ENCODE peak calls at places on chromosomes 13 and 19, in eight cellular contexts. F, Z, Y, J, B, X, T and A are unnamed samples.
A peak's percentile ranks its signal among the peaks of the same experiment; 100 is the strongest.

GRCh38 chr19:55117063-55117635 is 288 bp downstream of the PPP1R12C start:
- DNase-seq in F (no peak), T (no peak), Z (no peak), J (no peak), B (no peak), X (no peak), Y (no peak), A (no peak)

GRCh38 chr19:1057185-1057857 is 9.6 kb upstream of the ARHGAP45 start:
- DNase-seq in Y (no peak), X (peak; percentile 70), J (no peak), T (no peak), Z (peak; percentile 75), F (no peak), B (peak; percentile 43), A (no peak)

GRCh38 chr19:52007436-52007804 is 591 bp downstream of the ZNF615 start:
- DNase-seq in X (peak; percentile 6), T (peak; percentile 3), J (no peak), Y (no peak), Z (no peak), B (peak; percentile 16), F (no peak), A (no peak)

GRCh38 chr19:13764821-13765394 is 586 bp downstream of the MRI1 start:
- DNase-seq in Y (no peak), Z (peak; percentile 44), X (peak; percentile 35), T (peak; percentile 16), F (no peak), J (peak; percentile 51), B (peak; percentile 19), A (no peak)

GRCh38 chr19:51729781-51730180 is 6.0 kb upstream of the HAS1 start:
- DNase-seq in T (no peak), X (no peak), Z (no peak), Y (no peak), B (no peak), F (no peak), J (no peak), A (no peak)

GRCh38 chr19:54477650-54478049 is 4.6 kb upstream of the CDC42EP5 start:
- DNase-seq in T (no peak), J (no peak), Z (no peak), F (no peak), X (peak; percentile 22), Y (no peak), B (no peak), A (no peak)

GRCh38 chr19:33868076-33868735 is 71.5 kb downstream of the KCTD15 start:
- DNase-seq in J (no peak), T (no peak), Y (no peak), B (no peak), Z (no peak), X (peak; percentile 8), F (no peak), A (no peak)

GRCh38 chr13:21015284-21015683 is 46.1 kb downstream of the LATS2 start:
- DNase-seq in Z (no peak), F (no peak), T (no peak), J (no peak), X (no peak), B (no peak), Y (no peak), A (no peak)

GRCh38 chr13:20142019-20142926 is 18.6 kb downstream of the GJA3 start:
- DNase-seq in Y (no peak), B (no peak), X (no peak), Z (no peak), T (no peak), F (no peak), J (no peak), A (no peak)

GRCh38 chr13:42615691-42616090 is 41.7 kb downstream of the TNFSF11 start:
- DNase-seq in T (no peak), F (no peak), B (no peak), J (no peak), Y (no peak), Z (no peak), X (peak; percentile 61), A (no peak)